ENCODE peak calls at places on chromosomes 2 and 18, in nine cellular contexts. C is GM23248; E is fibroblast of the aortic adventitia; W is astrocyte of the spinal cord; X is uterus; U is naive thymus-derived CD4-positive, alpha-beta T cell; Q is right atrium auricular region; O is HCT116; B is tibial artery. A is an unnamed sample.

GRCh38 chr2:74747411-74748080 is 86.4 kb upstream of the HK2 start:
- DNase-seq in C (peak), E (peak), W (no peak), X (no peak), U (no peak), Q (no peak), O (no peak), B (no peak), A (no peak)

GRCh38 chr18:59029663-59030421 is 109.8 kb upstream of the SEC11C start:
- DNase-seq in C (no peak), E (no peak), W (no peak), X (no peak), U (no peak), Q (no peak), O (no peak), B (no peak), A (no peak)

GRCh38 chr2:37911296-37911888 is 13.7 kb upstream of the RMDN2 start:
- DNase-seq in C (no peak), E (peak), W (no peak), X (no peak), U (no peak), Q (no peak), O (no peak), B (no peak), A (no peak)

GRCh38 chr2:201090574-201090973 is 18.8 kb downstream of the NDUFB3 start:
- DNase-seq in C (no peak), E (no peak), W (no peak), X (no peak), U (no peak), Q (no peak), O (no peak), B (no peak), A (no peak)

GRCh38 chr2:173986805-173987204 is 21.6 kb upstream of the SP3 start:
- DNase-seq in C (peak), E (no peak), W (no peak), X (peak), U (no peak), Q (peak), O (no peak), B (peak), A (no peak)

GRCh38 chr2:98807221-98807620 is 76.3 kb upstream of the MGAT4A start:
- DNase-seq in C (no peak), E (no peak), W (no peak), X (no peak), U (peak), Q (no peak), O (no peak), B (no peak), A (peak)

GRCh38 chr2:2057125-2057721 is 273.9 kb downstream of the MYT1L start:
- DNase-seq in C (peak), E (peak), W (peak), X (peak), U (peak), Q (peak), O (peak), B (peak), A (peak)

GRCh38 chr18:22355598-22355997 is 62.1 kb downstream of the CTAGE1 start:
- DNase-seq in C (no peak), E (no peak), W (no peak), X (no peak), U (no peak), Q (no peak), O (no peak), B (no peak), A (no peak)

GRCh38 chr2:178891265-178891958 is 84.2 kb upstream of the TTN start:
- DNase-seq in C (peak), E (peak), W (peak), X (peak), U (peak), Q (peak), O (peak), B (peak), A (peak)

GRCh38 chr2:40658917-40659316 is 207.0 kb upstream of the SLC8A1 start:
- DNase-seq in C (peak), E (peak), W (peak), X (no peak), U (no peak), Q (no peak), O (no peak), B (no peak), A (no peak)

GRCh38 chr18:48582946-48583345 is 44.1 kb downstream of the CTIF start:
- DNase-seq in C (no peak), E (no peak), W (no peak), X (no peak), U (no peak), Q (no peak), O (no peak), B (no peak), A (no peak)

GRCh38 chr2:208142255-208142924 is 3.6 kb downstream of the CRYGB start:
- DNase-seq in C (peak), E (peak), W (peak), X (no peak), U (no peak), Q (no peak), O (no peak), B (no peak), A (no peak)

GRCh38 chr2:231395188-231396057 is at the start of gene B3GNT7:
- DNase-seq in C (no peak), E (no peak), W (no peak), X (no peak), U (no peak), Q (no peak), O (no peak), B (no peak), A (no peak)

GRCh38 chr2:103823847-103824246 is 1030.1 kb upstream of the POU3F3 start:
- DNase-seq in C (no peak), E (no peak), W (no peak), X (no peak), U (no peak), Q (no peak), O (no peak), B (no peak), A (no peak)

GRCh38 chr18:34543940-34544339 is 166.2 kb upstream of the DTNA start:
- DNase-seq in C (no peak), E (no peak), W (no peak), X (no peak), U (no peak), Q (no peak), O (no peak), B (no peak), A (no peak)

GRCh38 chr2:152497481-152498052 is 162.6 kb downstream of the FMNL2 start:
- DNase-seq in C (no peak), E (peak), W (peak), X (no peak), U (no peak), Q (no peak), O (peak), B (no peak), A (no peak)

GRCh38 chr2:189425676-189426075 is 15.6 kb upstream of the WDR75 start:
- DNase-seq in C (no peak), E (peak), W (no peak), X (no peak), U (no peak), Q (no peak), O (no peak), B (no peak), A (no peak)

GRCh38 chr2:19949071-19949470 is 40.8 kb downstream of the WDR35 start:
- DNase-seq in C (peak), E (peak), W (peak), X (no peak), U (no peak), Q (no peak), O (no peak), B (no peak), A (no peak)

GRCh38 chr2:81247648-81248047 is 943.1 kb upstream of the LRRTM1 start:
- DNase-seq in C (no peak), E (no peak), W (no peak), X (no peak), U (no peak), Q (no peak), O (no peak), B (no peak), A (no peak)

GRCh38 chr18:25326231-25327042 is 25.5 kb downstream of the ZNF521 start:
- DNase-seq in C (peak), E (peak), W (no peak), X (no peak), U (no peak), Q (no peak), O (no peak), B (no peak), A (no peak)

GRCh38 chr2:137943035-137943830 is 21.0 kb upstream of the HNMT start:
- DNase-seq in C (no peak), E (no peak), W (no peak), X (no peak), U (no peak), Q (no peak), O (no peak), B (no peak), A (no peak)

GRCh38 chr2:215028231-215028630 is 110.2 kb downstream of the ABCA12 start:
- DNase-seq in C (peak), E (peak), W (peak), X (no peak), U (no peak), Q (no peak), O (no peak), B (no peak), A (no peak)

GRCh38 chr2:167100526-167100925 is 212.2 kb downstream of the XIRP2 start:
- DNase-seq in C (no peak), E (no peak), W (no peak), X (no peak), U (no peak), Q (no peak), O (no peak), B (no peak), A (no peak)

GRCh38 chr18:70464343-70465114 is 175.7 kb downstream of the SOCS6 start:
- DNase-seq in C (peak), E (peak), W (peak), X (peak), U (peak), Q (peak), O (peak), B (peak), A (no peak)

GRCh38 chr18:46497129-46497528 is 159.9 kb downstream of the LOXHD1 start:
- DNase-seq in C (peak), E (peak), W (peak), X (no peak), U (no peak), Q (no peak), O (no peak), B (no peak), A (peak)

GRCh38 chr2:238730001-238730669 is 117.8 kb upstream of the TWIST2 start:
- DNase-seq in C (no peak), E (no peak), W (no peak), X (no peak), U (no peak), Q (peak), O (no peak), B (no peak), A (no peak)

DNA sequence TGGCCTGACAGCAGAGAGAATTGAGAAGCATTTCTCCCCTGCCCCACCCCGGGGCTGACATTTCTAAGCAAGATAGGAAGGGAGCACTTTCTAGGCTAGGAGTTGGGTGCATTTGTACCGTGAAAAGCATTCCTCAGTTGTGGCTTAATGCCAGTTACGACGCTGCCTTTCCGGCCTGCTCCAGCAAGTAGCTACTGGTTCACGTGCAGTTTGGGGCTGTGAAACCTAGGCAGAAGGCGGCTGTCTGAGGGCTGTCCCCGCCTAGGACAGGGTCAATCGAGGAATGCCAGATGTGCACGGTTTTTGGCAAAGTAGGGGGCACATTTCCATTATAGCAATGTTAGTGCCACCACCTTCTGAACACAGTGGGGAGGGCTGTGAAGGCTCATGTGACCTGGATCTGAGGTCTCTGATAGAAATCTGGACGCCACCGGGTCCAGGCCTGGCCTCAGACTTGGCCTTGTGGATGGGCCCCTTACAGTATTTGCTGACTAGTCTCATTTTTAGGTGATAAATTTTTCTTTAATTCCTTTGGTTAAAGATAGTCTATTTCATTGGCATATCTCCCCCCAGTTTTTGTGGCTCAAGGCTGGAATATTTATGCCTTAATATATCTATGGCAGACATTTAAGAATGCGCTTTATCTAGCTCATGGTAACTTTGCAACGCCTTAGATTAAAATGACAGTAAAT is 78.6 kb downstream of the LPIN1 start:
- DNase-seq in C (no peak), E (peak), W (no peak), X (no peak), U (no peak), Q (no peak), O (no peak), B (no peak), A (no peak)
- H3K4me3 ChIP-seq in C (no peak), E (no peak), W (no peak), X (no peak), U (no peak), Q (no peak), O (no peak), B (no peak), A (no peak)

GRCh38 chr2:218710334-218710686 is 325 bp upstream of the TTLL4 start:
- DNase-seq in C (no peak), E (no peak), W (no peak), X (no peak), U (no peak), Q (no peak), O (no peak), B (no peak), A (no peak)

GRCh38 chr2:218710687-218711549 is at the start of gene TTLL4:
- DNase-seq in C (peak), E (peak), W (peak), X (peak), U (peak), Q (peak), O (peak), B (peak), A (peak)

GRCh38 chr2:218711550-218711929 is 905 bp downstream of the TTLL4 start:
- DNase-seq in C (peak), E (peak), W (peak), X (no peak), U (no peak), Q (no peak), O (no peak), B (no peak), A (no peak)

GRCh38 chr2:218708086-218708485 is 2.5 kb upstream of the TTLL4 start:
- DNase-seq in C (no peak), E (no peak), W (no peak), X (no peak), U (no peak), Q (no peak), O (no peak), B (no peak), A (no peak)

DNA sequence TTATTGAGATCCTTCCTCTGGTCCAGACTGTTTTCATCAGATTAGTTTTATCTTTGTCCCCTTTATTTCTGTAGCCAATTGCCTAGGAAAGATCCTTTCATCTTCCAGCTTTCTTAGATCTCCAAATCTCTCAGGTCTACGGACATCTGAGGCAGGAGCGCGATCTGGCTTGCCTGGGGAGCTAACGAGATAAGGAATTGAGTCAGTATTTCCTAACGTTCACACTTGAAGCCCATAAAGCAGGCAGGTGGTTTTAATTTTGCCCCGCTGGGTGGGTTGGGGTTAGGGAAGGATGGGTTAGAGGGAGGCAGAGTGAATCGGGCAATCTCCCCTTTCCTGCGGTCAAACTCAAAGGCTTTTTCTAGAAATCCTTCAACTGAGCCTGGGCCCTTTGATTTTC is 729 bp upstream of the TTLL4 start:
- DNase-seq in C (no peak), E (no peak), W (no peak), X (no peak), U (no peak), Q (no peak), O (no peak), B (no peak), A (no peak)
- H3K4me3 ChIP-seq in C (peak), E (no peak), W (no peak), X (no peak), U (no peak), Q (no peak), O (no peak), B (peak), A (no peak)

GRCh38 chr2:29114514-29114840 is 738 bp upstream of the CLIP4 start:
- DNase-seq in C (peak), E (no peak), W (no peak), X (no peak), U (peak), Q (no peak), O (no peak), B (no peak), A (no peak)
- H3K4me3 ChIP-seq in C (peak), E (peak), W (no peak), X (no peak), U (peak), Q (no peak), O (peak), B (peak), A (no peak)

GRCh38 chr2:187580462-187581124 is 26.4 kb upstream of the TFPI start:
- DNase-seq in C (peak), E (peak), W (peak), X (no peak), U (peak), Q (no peak), O (peak), B (no peak), A (peak)
- H3K4me3 ChIP-seq in C (peak), E (peak), W (peak), X (no peak), U (no peak), Q (no peak), O (no peak), B (peak), A (no peak)

GRCh38 chr2:113996826-113997599 is 107.1 kb downstream of the ACTR3 start:
- DNase-seq in C (no peak), E (no peak), W (no peak), X (no peak), U (no peak), Q (no peak), O (no peak), B (no peak), A (no peak)

GRCh38 chr2:113986886-113987285 is 97.0 kb downstream of the ACTR3 start:
- DNase-seq in C (no peak), E (no peak), W (no peak), X (no peak), U (no peak), Q (no peak), O (no peak), B (no peak), A (no peak)

DNA sequence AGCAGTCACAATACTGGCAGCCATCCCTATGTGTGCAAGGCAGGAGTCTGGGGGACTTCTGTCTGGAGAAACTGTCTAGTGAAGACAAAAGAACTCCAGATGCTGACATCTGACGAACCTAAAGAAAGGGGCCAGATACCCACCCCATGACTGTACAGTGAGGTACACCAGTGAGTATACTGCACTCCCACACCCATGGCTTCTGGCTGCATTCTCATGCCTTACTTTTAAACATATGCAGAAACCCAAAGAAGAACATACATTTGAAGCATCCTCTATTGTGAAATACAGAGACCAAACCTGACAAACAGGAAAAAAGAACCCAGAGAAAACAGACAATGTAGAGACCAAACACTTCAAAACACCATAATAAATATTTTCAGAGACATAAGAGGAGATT is 102.2 kb downstream of the ACTR3 start:
- DNase-seq in C (peak), E (no peak), W (no peak), X (no peak), U (no peak), Q (no peak), O (no peak), B (no peak), A (no peak)
- H3K4me3 ChIP-seq in C (no peak), E (no peak), W (no peak), X (no peak), U (no peak), Q (no peak), O (no peak), B (no peak), A (no peak)

GRCh38 chr2:7706791-7707190 is 789.6 kb downstream of the RNF144A start:
- DNase-seq in C (peak), E (no peak), W (no peak), X (no peak), U (no peak), Q (no peak), O (no peak), B (no peak), A (no peak)
- H3K4me3 ChIP-seq in C (no peak), E (no peak), W (no peak), X (no peak), U (no peak), Q (no peak), O (no peak), B (no peak), A (no peak)

DNA sequence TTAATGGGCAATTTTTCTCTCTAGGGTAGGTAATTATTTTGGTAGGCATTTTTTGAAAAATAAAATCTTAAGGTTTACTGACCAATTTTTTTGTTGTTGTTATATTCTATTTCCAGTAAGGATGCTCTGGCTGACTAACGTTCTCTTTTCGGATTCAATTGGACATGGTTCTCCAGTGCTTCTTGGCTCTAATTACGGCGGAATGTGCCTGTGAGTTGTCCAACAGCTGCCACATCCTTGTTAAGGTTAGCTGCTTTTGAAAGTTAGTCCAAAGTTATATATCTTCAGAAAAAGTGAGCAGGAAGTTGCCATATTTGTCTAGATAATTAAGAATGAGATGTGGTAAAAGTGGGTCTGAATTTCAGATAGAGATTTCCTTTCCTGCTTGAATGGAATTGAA is 45.8 kb upstream of the SMIM21 start:
- DNase-seq in C (peak), E (peak), W (peak), X (no peak), U (no peak), Q (no peak), O (no peak), B (no peak), A (no peak)
- H3K4me3 ChIP-seq in C (no peak), E (no peak), W (no peak), X (no peak), U (no peak), Q (no peak), O (no peak), B (no peak), A (no peak)